ENCODE peak calls at places on chromosomes 11 and 22, in six cellular contexts. K is fibroblast of villous mesenchyme, U is esophagus squamous epithelium, L is breast epithelium, C is suprapubic skin, Z is brain microvascular endothelial cell. I is an unnamed sample.

GRCh38 chr11:132911186-132911585 is 621.1 kb downstream of the OPCML start:
- DNase-seq in C (no peak), L (no peak), Z (peak), U (no peak), K (no peak), I (no peak)

GRCh38 chr11:15926071-15926470 is 430.3 kb downstream of the SOX6 start:
- DNase-seq in Z (no peak), K (no peak), L (no peak), C (no peak), U (no peak), I (no peak)

GRCh38 chr11:66288138-66288865 is 641 bp downstream of the YIF1A start:
- DNase-seq in L (no peak), U (no peak), Z (no peak), K (peak), C (no peak), I (no peak)

GRCh38 chr11:71474141-71474770 is 21.3 kb downstream of the NADSYN1 start:
- DNase-seq in L (no peak), K (no peak), C (no peak), U (no peak), Z (no peak), I (no peak)

GRCh38 chr22:35212020-35212419 is 45.3 kb upstream of the HMGXB4 start:
- DNase-seq in C (no peak), U (no peak), L (no peak), K (peak), Z (peak), I (no peak)

GRCh38 chr11:126114486-126115252 is 52.0 kb upstream of the CDON start:
- DNase-seq in L (no peak), C (no peak), K (peak), U (no peak), Z (no peak), I (no peak)

GRCh38 chr11:45997599-45997998 is 75.1 kb downstream of the LARGE2 start:
- DNase-seq in K (no peak), U (no peak), L (no peak), C (no peak), Z (no peak), I (no peak)

GRCh38 chr11:57140568-57140967 is 41.2 kb upstream of the LRRC55 start:
- DNase-seq in L (no peak), C (no peak), K (no peak), U (no peak), Z (no peak), I (no peak)

GRCh38 chr22:20569059-20570058 is 61.9 kb downstream of the MED15 start:
- DNase-seq in L (no peak), U (no peak), K (peak), Z (peak), C (no peak), I (peak)

GRCh38 chr11:95192717-95193116 is 38.3 kb downstream of the SESN3 start:
- DNase-seq in K (no peak), L (no peak), U (no peak), Z (no peak), C (no peak), I (no peak)

GRCh38 chr11:57456960-57457642 is 3.2 kb upstream of the RTN4RL2 start:
- DNase-seq in K (peak), L (peak), Z (peak), C (peak), U (peak), I (peak)

GRCh38 chr11:27357250-27357649 is 5.8 kb downstream of the CCDC34 start:
- DNase-seq in U (no peak), K (no peak), C (no peak), L (no peak), Z (no peak), I (no peak)

GRCh38 chr11:104151404-104152204 is 12.3 kb downstream of the PDGFD start:
- DNase-seq in Z (no peak), K (no peak), C (no peak), U (no peak), L (no peak), I (no peak)

GRCh38 chr22:45916515-45916914 is 60.4 kb downstream of the WNT7B start:
- DNase-seq in Z (no peak), K (no peak), C (no peak), U (no peak), L (no peak), I (no peak)

GRCh38 chr22:41223535-41223934 is 17.2 kb downstream of the CHADL start:
- DNase-seq in C (no peak), L (no peak), U (no peak), K (no peak), Z (no peak), I (no peak)

GRCh38 chr11:64768300-64768694 is 8.5 kb upstream of the PYGM start:
- DNase-seq in Z (no peak), C (no peak), U (no peak), L (no peak), K (no peak), I (no peak)

GRCh38 chr11:990101-990500 is 46.4 kb downstream of the MUC6 start:
- DNase-seq in U (no peak), Z (no peak), K (no peak), C (no peak), L (no peak), I (no peak)

GRCh38 chr11:991711-992307 is 44.7 kb downstream of the MUC6 start:
- DNase-seq in U (no peak), K (no peak), C (no peak), Z (no peak), L (no peak), I (no peak)

GRCh38 chr11:992577-992976 is 43.9 kb downstream of the MUC6 start:
- DNase-seq in U (no peak), C (no peak), Z (no peak), K (no peak), L (no peak), I (no peak)

GRCh38 chr11:993141-993540 is 43.4 kb downstream of the MUC6 start:
- DNase-seq in Z (no peak), U (no peak), K (no peak), C (no peak), L (no peak), I (no peak)

DNA sequence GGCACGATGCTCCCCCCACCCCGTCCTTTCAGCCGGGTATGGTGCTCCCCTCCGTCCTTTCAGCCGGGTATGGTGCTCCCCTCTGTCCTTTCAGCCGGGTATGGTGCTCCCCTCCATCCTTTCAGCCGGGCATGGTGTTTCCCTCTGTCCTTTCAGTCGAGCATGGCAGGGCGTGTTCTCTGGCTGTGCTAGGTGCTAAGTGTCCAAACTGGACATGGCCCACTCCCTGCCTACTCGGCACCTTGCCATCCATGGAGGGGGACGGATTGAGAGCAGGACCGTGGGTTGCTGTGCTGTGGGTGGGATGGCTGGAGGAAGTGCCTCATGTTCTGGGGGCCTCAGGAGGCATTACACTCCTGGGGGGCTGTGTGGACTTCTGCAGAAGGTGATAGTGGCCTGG is 45.5 kb downstream of the MUC6 start:
- DNase-seq in K (no peak), L (no peak), C (no peak), U (no peak), Z (no peak), I (no peak)
- TF ChIP-seq CTCF in K (no peak), L (no peak), C (no peak), U (no peak), Z (no peak), I (no peak)

DNA sequence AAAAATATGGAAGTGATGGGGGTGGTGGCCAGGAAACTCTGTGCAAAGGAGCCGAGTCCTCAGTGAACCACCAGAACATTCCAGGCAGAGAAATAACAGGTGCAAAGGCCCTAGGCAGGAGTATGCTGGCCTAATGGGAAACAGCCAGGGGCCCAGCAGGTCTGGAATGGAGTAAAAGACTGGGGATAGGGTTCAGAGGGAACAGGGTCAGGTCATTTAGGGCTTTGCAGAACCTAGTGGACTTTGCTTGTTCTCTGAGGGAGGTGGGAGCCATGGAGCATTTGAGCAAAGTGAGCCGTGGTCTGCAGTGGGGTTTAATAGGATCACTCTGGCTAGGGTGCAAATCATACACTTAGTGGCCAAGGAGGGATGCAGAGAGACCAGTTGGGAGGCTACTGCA is 8.7 kb downstream of the CRYBB3 start:
- DNase-seq in U (no peak), Z (no peak), L (no peak), K (no peak), C (no peak), I (no peak)
- TF ChIP-seq CTCF in U (no peak), Z (no peak), L (no peak), K (no peak), C (no peak), I (no peak)

GRCh38 chr11:69086152-69086551 is 37.4 kb downstream of the TPCN2 start:
- DNase-seq in U (no peak), K (peak), C (no peak), Z (no peak), L (no peak), I (no peak)

GRCh38 chr11:69086741-69087524 is 38.2 kb downstream of the TPCN2 start:
- DNase-seq in Z (no peak), U (no peak), L (no peak), K (no peak), C (no peak), I (no peak)

GRCh38 chr11:69087811-69088210 is 39.1 kb downstream of the TPCN2 start:
- DNase-seq in K (no peak), C (no peak), Z (no peak), U (no peak), L (no peak), I (no peak)

GRCh38 chr11:69089258-69089657 is 40.5 kb downstream of the TPCN2 start:
- DNase-seq in C (no peak), Z (peak), K (peak), U (no peak), L (no peak), I (no peak)

GRCh38 chr11:69088676-69089146 is 40.0 kb downstream of the TPCN2 start:
- DNase-seq in L (peak), Z (peak), C (no peak), K (peak), U (no peak), I (peak)
- TF ChIP-seq CTCF in L (peak), Z (peak), C (peak), K (peak), U (peak), I (peak)

GRCh38 chr11:102807921-102808320 is 10.0 kb upstream of the MMP1 start:
- DNase-seq in Z (peak), L (no peak), K (no peak), U (no peak), C (no peak), I (no peak)
- TF ChIP-seq CTCF in Z (peak), L (no peak), K (peak), U (peak), C (no peak), I (no peak)

GRCh38 chr11:2913029-2913431 is 16.2 kb downstream of the PHLDA2 start:
- DNase-seq in C (no peak), U (no peak), L (no peak), K (peak), Z (peak), I (no peak)
- TF ChIP-seq CTCF in C (no peak), U (no peak), L (no peak), K (no peak), Z (peak), I (no peak)

GRCh38 chr22:37824674-37825641 is 1.8 kb downstream of the GALR3 start:
- DNase-seq in Z (no peak), U (no peak), K (peak), L (no peak), C (no peak), I (no peak)
- TF ChIP-seq CTCF in Z (no peak), U (no peak), K (no peak), L (no peak), C (no peak), I (no peak)

GRCh38 chr11:945986-946385 is 20.3 kb downstream of the AP2A2 start:
- DNase-seq in K (peak), U (no peak), C (no peak), Z (no peak), L (no peak), I (no peak)

GRCh38 chr11:940496-941135 is 14.9 kb downstream of the AP2A2 start:
- DNase-seq in L (no peak), K (no peak), U (no peak), Z (no peak), C (no peak), I (no peak)

GRCh38 chr11:942853-943252 is 17.2 kb downstream of the AP2A2 start:
- DNase-seq in Z (peak), K (peak), C (no peak), U (no peak), L (no peak), I (no peak)

GRCh38 chr11:947744-948143 is 22.1 kb downstream of the AP2A2 start:
- DNase-seq in C (no peak), L (no peak), Z (no peak), U (no peak), K (no peak), I (no peak)

DNA sequence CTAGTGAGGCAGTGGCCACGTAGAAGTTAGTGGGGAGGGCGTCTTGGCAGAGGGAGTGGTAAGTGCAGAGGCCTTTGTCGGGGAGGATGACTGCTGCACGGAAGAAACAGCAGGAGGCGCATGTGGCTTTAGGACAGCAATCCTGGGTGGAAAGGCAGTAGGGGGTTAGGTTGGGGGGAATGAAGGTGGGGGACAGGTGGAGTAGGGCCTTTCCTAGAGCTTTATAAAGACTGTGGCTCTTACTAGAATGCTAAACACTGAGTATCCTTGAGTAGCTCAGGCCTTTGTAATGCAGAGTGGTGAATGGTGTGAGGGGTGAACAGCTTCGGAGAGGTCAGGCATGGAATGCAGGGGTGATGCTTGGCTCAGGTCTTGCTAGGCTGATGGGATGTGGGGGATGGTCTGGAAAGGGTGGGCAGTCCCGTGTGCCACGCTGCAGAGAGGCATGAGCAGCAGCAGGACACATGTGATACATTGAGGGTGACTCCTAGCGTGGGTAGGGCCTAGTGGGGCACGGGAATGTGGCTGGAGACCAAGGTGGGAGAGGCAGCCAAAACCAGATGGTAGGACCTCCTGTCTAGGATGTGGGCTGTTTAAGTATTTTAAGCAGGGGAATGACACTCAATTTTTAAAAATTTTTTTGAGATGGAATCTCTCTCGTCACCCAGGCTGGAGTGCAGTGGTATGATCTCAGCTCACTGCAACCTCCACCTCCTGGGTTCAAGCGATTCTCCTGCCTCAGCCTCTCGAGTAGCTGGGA is 19.2 kb downstream of the AP2A2 start:
- DNase-seq in K (peak), L (no peak), U (no peak), Z (no peak), C (no peak), I (no peak)
- TF ChIP-seq CTCF in K (peak), L (no peak), U (no peak), Z (peak), C (no peak), I (no peak)

GRCh38 chr11:105211806-105212531 is 72.4 kb upstream of the CARD18 start:
- DNase-seq in Z (peak), K (peak), L (no peak), C (no peak), U (no peak), I (no peak)
- TF ChIP-seq CTCF in Z (no peak), K (no peak), L (no peak), C (no peak), U (no peak), I (no peak)

I was measured in thoracic aorta.